ENCODE peak calls at places on chromosome 18, in nine cellular contexts. R is AG04450, B is glomerular endothelial cell, D is NCI-H1417 treated with DMSO at 0.1 percent for 48 hours, P is adipocyte, W is GM12892, I is thoracic aorta, Y is H7, N is epithelial cell of esophagus. Q is an unnamed sample.

GRCh38 chr18:44107187-44107586 is 573.5 kb upstream of the SETBP1 start:
- DNase-seq in R (no peak), B (no peak), D (no peak), P (no peak), W (no peak), I (no peak), Y (no peak), N (peak; percentile 84), Q (no peak)

GRCh38 chr18:49162226-49162848 is 211.6 kb upstream of the SMAD7 start:
- DNase-seq in R (no peak), B (no peak), D (no peak), P (no peak), W (no peak), I (no peak), Y (no peak), N (no peak), Q (no peak)

GRCh38 chr18:58386780-58387179 is 242.1 kb downstream of the ALPK2 start:
- DNase-seq in R (no peak), B (no peak), D (no peak), P (no peak), W (no peak), I (no peak), Y (no peak), N (no peak), Q (no peak)

GRCh38 chr18:36688020-36688965 is 140.5 kb downstream of the TPGS2 start:
- DNase-seq in R (peak; percentile 44), B (peak; percentile 25), D (no peak), P (peak; percentile 88), W (peak; percentile 23), I (peak; percentile 19), Y (peak; percentile 74), N (peak; percentile 81), Q (no peak)

GRCh38 chr18:6521804-6522418 is 107.2 kb upstream of the L3MBTL4 start:
- DNase-seq in R (peak; percentile 3), B (peak; percentile 44), D (no peak), P (peak; percentile 64), W (peak; percentile 3), I (no peak), Y (peak; percentile 36), N (peak; percentile 25), Q (no peak)

GRCh38 chr18:43159091-43159490 is 43.6 kb upstream of the RIT2 start:
- DNase-seq in R (no peak), B (no peak), D (no peak), P (peak; percentile 29), W (no peak), I (no peak), Y (no peak), N (no peak), Q (no peak)

GRCh38 chr18:2939317-2939716 is 73.6 kb downstream of the LPIN2 start:
- DNase-seq in R (no peak), B (no peak), D (no peak), P (no peak), W (no peak), I (no peak), Y (no peak), N (no peak), Q (no peak)

GRCh38 chr18:69758458-69758857 is 189.2 kb downstream of the CD226 start:
- DNase-seq in R (no peak), B (no peak), D (no peak), P (peak; percentile 12), W (no peak), I (no peak), Y (no peak), N (no peak), Q (no peak)

GRCh38 chr18:28455971-28456370 is 279.0 kb upstream of the CDH2 start:
- DNase-seq in R (no peak), B (no peak), D (no peak), P (no peak), W (no peak), I (no peak), Y (no peak), N (no peak), Q (no peak)

GRCh38 chr18:69705987-69706386 is 241.7 kb downstream of the CD226 start:
- DNase-seq in R (no peak), B (no peak), D (no peak), P (no peak), W (no peak), I (no peak), Y (peak; percentile 39), N (peak; percentile 2), Q (no peak)

GRCh38 chr18:29874519-29875098 is 1167.9 kb downstream of the DSC3 start:
- DNase-seq in R (no peak), B (no peak), D (peak; percentile 29), P (peak; percentile 55), W (no peak), I (no peak), Y (peak; percentile 8), N (peak; percentile 67), Q (no peak)

GRCh38 chr18:3526421-3527354 is 76.7 kb downstream of the TGIF1 start:
- DNase-seq in R (peak; percentile 33), B (no peak), D (no peak), P (peak; percentile 59), W (no peak), I (no peak), Y (peak; percentile 27), N (no peak), Q (no peak)

GRCh38 chr18:26327062-26327461 is 100.8 kb downstream of the TAF4B start:
- DNase-seq in R (no peak), B (no peak), D (no peak), P (no peak), W (no peak), I (no peak), Y (no peak), N (peak; percentile 49), Q (no peak)

GRCh38 chr18:9017900-9018217 is 84.6 kb upstream of the NDUFV2 start:
- DNase-seq in R (no peak), B (no peak), D (no peak), P (peak; percentile 61), W (no peak), I (peak; percentile 7), Y (no peak), N (peak; percentile 81), Q (peak; percentile 26)

GRCh38 chr18:65352183-65352582 is 398.6 kb upstream of the CDH7 start:
- DNase-seq in R (no peak), B (no peak), D (no peak), P (no peak), W (no peak), I (no peak), Y (no peak), N (no peak), Q (no peak)

GRCh38 chr18:11963991-11964484 is 17.3 kb upstream of the IMPA2 start:
- DNase-seq in R (no peak), B (no peak), D (no peak), P (no peak), W (no peak), I (no peak), Y (no peak), N (no peak), Q (no peak)

GRCh38 chr18:61943175-61943964 is 50.6 kb upstream of the RNF152 start:
- DNase-seq in R (no peak), B (no peak), D (no peak), P (no peak), W (no peak), I (no peak), Y (no peak), N (no peak), Q (no peak)

GRCh38 chr18:7957297-7957696 is 390.2 kb downstream of the PTPRM start:
- DNase-seq in R (no peak), B (no peak), D (no peak), P (no peak), W (no peak), I (no peak), Y (no peak), N (no peak), Q (no peak)